ENCODE peak calls at places on chromosomes 7 and 10, in six cellular contexts. J is neural progenitor cell, M is GM23338, R is hepatocyte, E is PC-3, N is OCI-LY7. W is an unnamed sample.

GRCh38 chr7:81462672-81463071 is 307.2 kb downstream of the HGF start:
- DNase-seq in J (no peak), M (no peak), R (no peak), E (peak), N (no peak), W (peak)

GRCh38 chr7:150755473-150756099 is 18.4 kb downstream of the GIMAP5 start:
- DNase-seq in J (no peak), M (no peak), R (no peak), E (no peak), N (no peak), W (no peak)

GRCh38 chr7:69787736-69788431 is 189.6 kb downstream of the AUTS2 start:
- DNase-seq in J (peak), M (no peak), R (no peak), E (no peak), N (no peak), W (no peak)

GRCh38 chr10:71742301-71743098 is 22.9 kb upstream of the C10orf105 start:
- DNase-seq in J (no peak), M (no peak), R (no peak), E (no peak), N (no peak), W (no peak)

GRCh38 chr10:128069351-128070051 is 56.7 kb downstream of the MKI67 start:
- DNase-seq in J (peak), M (peak), R (peak), E (peak), N (peak), W (peak)

GRCh38 chr7:93231264-93231663 is 902 bp upstream of the VPS50 start:
- DNase-seq in J (no peak), M (no peak), R (no peak), E (peak), N (no peak), W (peak)

GRCh38 chr10:35882422-35883150 is 240.5 kb upstream of the FZD8 start:
- DNase-seq in J (peak), M (peak), R (no peak), E (no peak), N (no peak), W (no peak)

GRCh38 chr7:106111671-106112117 is 418 bp downstream of the SYPL1 start:
- DNase-seq in J (peak), M (peak), R (peak), E (peak), N (peak), W (peak)

GRCh38 chr10:132681858-132682755 is 103.8 kb downstream of the NKX6-2 start:
- DNase-seq in J (no peak), M (no peak), R (no peak), E (no peak), N (no peak), W (no peak)

GRCh38 chr7:128835790-128836641 is 5.8 kb downstream of the FLNC start:
- DNase-seq in J (no peak), M (no peak), R (no peak), E (no peak), N (no peak), W (peak)

GRCh38 chr10:132634241-132634946 is 96.8 kb downstream of the INPP5A start:
- DNase-seq in J (peak), M (peak), R (no peak), E (peak), N (peak), W (peak)

GRCh38 chr10:130888493-130888892 is 423.0 kb downstream of the TCERG1L start:
- DNase-seq in J (no peak), M (no peak), R (no peak), E (no peak), N (no peak), W (no peak)

GRCh38 chr10:59904431-59905065 is 1.8 kb downstream of the CCDC6 start:
- DNase-seq in J (peak), M (peak), R (no peak), E (peak), N (peak), W (peak)

GRCh38 chr10:43257210-43258031 is 9.4 kb downstream of the RASGEF1A start:
- DNase-seq in J (no peak), M (no peak), R (peak), E (no peak), N (no peak), W (no peak)

GRCh38 chr7:117098457-117098856 is 145.2 kb downstream of the ST7 start:
- DNase-seq in J (no peak), M (no peak), R (no peak), E (peak), N (no peak), W (peak)

GRCh38 chr7:101167645-101168411 is 2.5 kb upstream of the VGF start:
- DNase-seq in J (no peak), M (no peak), R (no peak), E (no peak), N (no peak), W (no peak)

GRCh38 chr10:11683529-11684320 is 58.5 kb upstream of the ECHDC3 start:
- DNase-seq in J (no peak), M (no peak), R (no peak), E (peak), N (peak), W (no peak)

GRCh38 chr7:4257390-4258111 is 424.5 kb upstream of the FOXK1 start:
- DNase-seq in J (no peak), M (no peak), R (no peak), E (no peak), N (no peak), W (no peak)

GRCh38 chr7:156792611-156793010 is 100.4 kb downstream of the LMBR1 start:
- DNase-seq in J (no peak), M (no peak), R (no peak), E (no peak), N (no peak), W (no peak)

GRCh38 chr10:103512591-103513382 is 19.3 kb downstream of the NEURL1 start:
- DNase-seq in J (no peak), M (no peak), R (peak), E (no peak), N (no peak), W (no peak)

GRCh38 chr7:93515144-93515543 is 59.4 kb downstream of the CALCR start:
- DNase-seq in J (no peak), M (no peak), R (no peak), E (no peak), N (no peak), W (peak)

GRCh38 chr7:11458736-11459483 is 373.1 kb downstream of the THSD7A start:
- DNase-seq in J (no peak), M (no peak), R (no peak), E (peak), N (no peak), W (peak)

DNA sequence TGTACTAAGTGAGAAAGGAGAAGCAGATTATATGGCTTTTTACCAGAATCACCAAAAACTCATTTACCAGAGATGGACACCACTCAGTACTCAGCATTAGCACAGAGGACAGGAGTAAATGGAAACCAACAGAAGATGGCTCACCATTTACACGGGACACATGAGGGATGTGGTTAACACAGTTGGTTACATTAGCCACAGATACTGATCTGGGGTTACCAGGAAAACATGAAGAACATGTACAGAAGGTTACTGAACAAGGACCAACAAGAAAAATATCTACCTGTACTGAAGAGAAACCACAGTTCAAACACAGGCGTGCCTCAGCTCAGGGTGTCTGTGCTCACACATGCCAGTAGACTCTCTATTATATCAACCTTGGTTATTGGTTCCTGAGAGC is 1285.8 kb upstream of the SORCS1 start:
- DNase-seq in J (no peak), M (no peak), R (no peak), E (peak), N (no peak), W (no peak)
- TF ChIP-seq EZH2phosphoT487 in J (no peak), M (no peak), R (no peak), E (no peak), N (no peak), W (no peak)

DNA sequence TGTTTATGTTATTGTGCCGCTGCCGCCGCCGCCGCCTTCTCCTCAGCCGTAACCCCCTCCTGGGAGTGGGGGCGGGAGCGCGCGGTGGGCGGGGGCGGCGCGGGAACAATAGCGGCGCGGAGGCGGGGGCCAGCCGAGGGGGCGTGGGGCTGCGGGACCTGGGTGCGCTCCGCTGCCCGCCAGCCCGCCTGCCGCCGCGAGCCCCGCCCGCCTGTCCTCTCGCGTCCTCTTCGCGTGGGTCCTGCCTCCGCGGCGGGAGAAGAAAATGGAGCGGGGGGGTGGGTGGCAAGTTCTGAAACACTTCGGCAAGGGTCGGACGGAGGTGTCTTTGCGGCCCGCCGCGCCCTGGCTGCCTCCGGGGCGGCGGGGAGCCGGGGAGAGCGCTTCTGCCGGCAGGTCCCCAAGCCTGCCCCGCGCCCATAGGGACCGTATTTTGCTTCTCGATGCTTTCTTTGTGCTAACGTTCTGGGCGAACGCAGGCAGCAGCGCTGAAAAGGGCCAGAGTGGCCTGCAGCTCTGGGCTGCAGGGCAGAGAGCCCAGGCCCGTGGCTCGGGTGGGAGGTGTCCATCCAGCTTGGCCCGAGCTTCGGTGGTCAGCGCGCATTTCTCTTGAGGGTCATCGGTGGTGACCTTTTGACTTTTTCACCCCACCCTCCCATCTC is 524 bp downstream of the MAPK8 start:
- DNase-seq in J (peak), M (peak), R (peak), E (peak), N (no peak), W (peak)
- TF ChIP-seq EZH2phosphoT487 in J (no peak), M (no peak), R (no peak), E (no peak), N (no peak), W (no peak)

GRCh38 chr7:56099653-56100052 is 6.6 kb downstream of the CHCHD2 start:
- DNase-seq in J (no peak), M (no peak), R (no peak), E (no peak), N (no peak), W (no peak)
- TF ChIP-seq EZH2phosphoT487 in J (no peak), M (no peak), R (no peak), E (no peak), N (no peak), W (no peak)

GRCh38 chr7:12747687-12748306 is 60.4 kb downstream of the ARL4A start:
- DNase-seq in J (no peak), M (no peak), R (no peak), E (peak), N (no peak), W (peak)
- TF ChIP-seq EZH2phosphoT487 in J (no peak), M (no peak), R (no peak), E (no peak), N (no peak), W (no peak)

GRCh38 chr10:34768261-34768971 is 46.7 kb downstream of the PARD3 start:
- DNase-seq in J (no peak), M (no peak), R (no peak), E (peak), N (no peak), W (peak)
- TF ChIP-seq EZH2phosphoT487 in J (no peak), M (no peak), R (no peak), E (no peak), N (no peak), W (no peak)

W was measured in GM23248.